ENCODE peak calls at places on chromosomes 13 and 19, in six cellular contexts. R, W, A, U, X and D are unnamed samples.

GRCh38 chr13:44334751-44335150 is 38.9 kb upstream of the SERP2 start:
- DNase-seq in R (no peak), W (no peak), A (no peak), U (no peak), X (no peak), D (no peak)

GRCh38 chr19:12580180-12580694 is 29.0 kb upstream of the ZNF564 start:
- DNase-seq in R (no peak), W (no peak), A (no peak), U (peak; percentile 41), X (no peak), D (no peak)

GRCh38 chr13:52969373-52969772 is 59.2 kb upstream of the OLFM4 start:
- DNase-seq in R (no peak), W (no peak), A (no peak), U (no peak), X (no peak), D (no peak)

GRCh38 chr13:40537146-40537895 is 129.1 kb downstream of the FOXO1 start:
- DNase-seq in R (no peak), W (no peak), A (no peak), U (no peak), X (no peak), D (no peak)

GRCh38 chr13:77752512-77753069 is 55.1 kb downstream of the SLAIN1 start:
- DNase-seq in R (no peak), W (no peak), A (no peak), U (no peak), X (no peak), D (no peak)

GRCh38 chr19:39078436-39079200 is 5.5 kb upstream of the ACP7 start:
- DNase-seq in R (no peak), W (no peak), A (no peak), U (peak; percentile 91), X (no peak), D (no peak)

GRCh38 chr19:37980419-37980975 is 73.5 kb downstream of the SIPA1L3 start:
- DNase-seq in R (no peak), W (no peak), A (peak; percentile 51), U (no peak), X (no peak), D (no peak)

GRCh38 chr13:40348096-40348679 is 318.3 kb downstream of the FOXO1 start:
- DNase-seq in R (no peak), W (no peak), A (no peak), U (no peak), X (no peak), D (no peak)

GRCh38 chr19:49017666-49018351 is 918 bp upstream of the LHB start:
- DNase-seq in R (peak; percentile 77), W (peak; percentile 49), A (peak; percentile 80), U (peak; percentile 68), X (no peak), D (no peak)

GRCh38 chr13:19810151-19810550 is 27.4 kb upstream of the PSPC1 start:
- DNase-seq in R (no peak), W (no peak), A (peak; percentile 16), U (no peak), X (no peak), D (no peak)

GRCh38 chr13:99988469-99989375 is 7.1 kb downstream of the ZIC2 start:
- DNase-seq in R (no peak), W (no peak), A (no peak), U (no peak), X (no peak), D (no peak)

GRCh38 chr13:50893211-50893852 is 16.3 kb upstream of the RNASEH2B start:
- DNase-seq in R (no peak), W (peak; percentile 40), A (no peak), U (peak; percentile 29), X (no peak), D (no peak)

GRCh38 chr13:35733832-35734231 is 257.3 kb upstream of the MAB21L1 start:
- DNase-seq in R (no peak), W (no peak), A (no peak), U (peak; percentile 80), X (no peak), D (no peak)

GRCh38 chr19:2145831-2146241 is 5.5 kb downstream of the AP3D1 start:
- DNase-seq in R (no peak), W (no peak), A (no peak), U (no peak), X (no peak), D (no peak)

GRCh38 chr13:65585346-65585745 is 1644.8 kb downstream of the PCDH9 start:
- DNase-seq in R (no peak), W (no peak), A (no peak), U (no peak), X (no peak), D (no peak)

GRCh38 chr13:49791214-49791752 is 1.2 kb downstream of the KPNA3 start:
- DNase-seq in R (no peak), W (no peak), A (no peak), U (peak; percentile 42), X (no peak), D (no peak)

GRCh38 chr19:18869781-18870530 is 26.0 kb downstream of the CERS1 start:
- DNase-seq in R (no peak), W (no peak), A (no peak), U (no peak), X (no peak), D (no peak)

GRCh38 chr13:50850445-50850844 is 7.0 kb upstream of the DLEU7 start:
- DNase-seq in R (no peak), W (no peak), A (no peak), U (no peak), X (no peak), D (no peak)

GRCh38 chr19:38656171-38656981 is 8.9 kb downstream of the ACTN4 start:
- DNase-seq in R (no peak), W (no peak), A (no peak), U (peak; percentile 91), X (no peak), D (no peak)

GRCh38 chr19:8363803-8364771 is at the start of gene ANGPTL4:
- DNase-seq in R (peak; percentile 84), W (peak; percentile 31), A (peak; percentile 77), U (peak; percentile 92), X (peak; percentile 51), D (peak; percentile 94)

GRCh38 chr19:45473366-45474190 is 5.8 kb downstream of the FOSB start:
- DNase-seq in R (no peak), W (no peak), A (no peak), U (no peak), X (no peak), D (no peak)

GRCh38 chr19:38538386-38538785 is 79.4 kb downstream of the MAP4K1 start:
- DNase-seq in R (no peak), W (no peak), A (no peak), U (no peak), X (no peak), D (no peak)

DNA sequence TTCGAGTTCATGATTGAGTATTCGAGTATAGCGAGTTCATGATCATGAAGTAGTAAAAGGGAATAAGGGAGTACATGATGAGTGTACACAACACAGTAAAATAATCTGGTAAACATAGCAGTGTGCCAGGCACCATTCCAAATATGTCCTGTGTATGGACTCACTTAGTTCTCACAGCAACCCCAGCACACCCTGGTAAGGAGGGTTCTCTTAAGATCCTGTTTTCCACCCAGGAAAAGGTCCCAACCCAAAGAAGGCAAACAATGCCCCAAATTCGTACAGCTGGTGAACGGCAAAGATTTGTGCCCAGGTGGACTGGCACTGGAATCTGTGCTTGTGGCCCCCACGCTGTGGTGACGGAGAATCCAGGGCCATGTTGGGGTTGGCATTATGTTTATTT is 21.4 kb downstream of the HPN start:
- DNase-seq in R (no peak), W (no peak), A (no peak), U (no peak), X (no peak), D (no peak)
- TF ChIP-seq CTCF in R (no peak), W (no peak), A (no peak), U (no peak), X (no peak), D (no peak)

DNA sequence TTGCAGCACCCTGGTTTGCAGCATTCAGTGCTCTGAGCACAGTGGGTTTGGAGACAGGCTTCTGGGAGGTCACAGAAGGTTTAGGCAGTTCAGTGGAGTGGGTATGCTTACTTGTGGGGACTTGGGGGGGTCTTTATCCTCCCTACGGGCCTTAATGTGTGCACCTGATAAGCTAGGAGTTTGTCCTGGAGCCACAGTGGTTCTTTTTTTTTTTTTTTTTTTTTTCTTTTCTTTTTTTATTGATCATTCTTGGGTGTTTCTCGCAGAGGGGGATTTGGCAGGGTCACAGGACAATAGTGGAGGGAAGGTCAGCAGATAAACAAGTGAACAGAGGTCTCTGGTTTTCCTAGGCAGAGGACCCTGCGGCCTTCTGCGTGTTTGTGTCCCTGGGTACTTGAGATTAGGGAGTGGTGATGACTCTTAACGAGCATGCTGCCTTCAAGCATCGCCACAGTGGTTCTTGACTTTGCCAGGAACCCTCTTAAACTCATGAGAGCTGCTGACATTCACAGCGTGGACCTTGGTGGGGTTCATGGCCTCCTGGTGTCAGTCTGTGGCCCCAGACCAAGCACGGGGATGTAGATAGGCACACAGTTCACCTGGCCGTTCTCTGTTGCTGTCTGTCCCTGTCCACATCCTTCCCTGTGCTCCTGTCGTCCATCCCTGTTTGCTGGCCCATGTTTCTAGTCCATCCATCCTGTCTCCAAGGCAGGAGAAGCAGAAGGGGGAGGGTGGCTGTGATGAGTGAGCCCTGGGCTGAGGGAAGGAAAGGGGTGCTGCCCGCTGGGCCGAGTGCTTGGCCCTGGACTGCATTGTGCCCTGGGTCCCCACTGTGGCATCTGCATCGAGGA is 2.7 kb downstream of the EGLN2 start:
- DNase-seq in R (no peak), W (no peak), A (peak; percentile 67), U (no peak), X (no peak), D (no peak)
- H3K36me3 ChIP-seq in R (peaks cover 39% of the 10 kb centered on the region), W (no peaks in the 10 kb centered on the region), A (peaks cover 48% of the 10 kb centered on the region), U (peaks cover 8% of the 10 kb centered on the region), X (no peaks in the 10 kb centered on the region), D (peaks cover 5% of the 10 kb centered on the region)

GRCh38 chr19:41354343-41354974 is 737 bp upstream of the TGFB1 start:
- DNase-seq in R (peak; percentile 60), W (no peak), A (no peak), U (no peak), X (no peak), D (peak; percentile 74)
- TF ChIP-seq CTCF in R (no peak), W (no peak), A (no peak), U (no peak), X (no peak), D (peak; percentile 7)

GRCh38 chr13:111175948-111176347 is 60.8 kb downstream of the ARHGEF7 start:
- DNase-seq in R (no peak), W (no peak), A (no peak), U (no peak), X (no peak), D (no peak)

GRCh38 chr13:111177803-111178389 is 62.8 kb downstream of the ARHGEF7 start:
- DNase-seq in R (no peak), W (no peak), A (no peak), U (peak; percentile 22), X (no peak), D (no peak)

GRCh38 chr13:111175372-111175771 is 60.3 kb downstream of the ARHGEF7 start:
- DNase-seq in R (no peak), W (no peak), A (no peak), U (no peak), X (no peak), D (no peak)

GRCh38 chr13:111177081-111177711 is 62.1 kb downstream of the ARHGEF7 start:
- DNase-seq in R (peak; percentile 77), W (peak; percentile 64), A (no peak), U (peak; percentile 84), X (peak; percentile 55), D (peak; percentile 74)

DNA sequence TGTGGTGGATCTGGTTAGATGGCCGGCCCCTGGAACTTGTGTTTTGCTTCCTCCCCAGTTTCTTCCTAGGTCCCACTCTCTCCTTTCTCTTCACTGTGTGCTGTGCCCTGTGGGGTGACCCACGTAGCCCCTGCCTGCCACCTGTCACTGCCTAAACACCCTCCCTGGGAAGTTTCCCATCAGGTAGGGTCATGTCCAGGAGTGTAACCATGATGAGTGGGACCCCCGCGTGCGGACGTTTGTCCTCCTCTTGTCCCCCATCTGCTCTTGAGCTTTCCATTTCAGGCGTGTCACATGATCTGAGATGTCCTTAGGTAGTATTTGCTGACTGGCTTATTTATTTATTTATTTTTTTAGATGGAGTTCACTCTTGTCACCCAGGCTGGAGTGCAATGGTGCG is 61.3 kb downstream of the ARHGEF7 start:
- DNase-seq in R (no peak), W (no peak), A (no peak), U (no peak), X (no peak), D (no peak)
- H3K36me3 ChIP-seq in R (peaks cover 20% of the 10 kb centered on the region), W (no peaks in the 10 kb centered on the region), A (peaks cover 10% of the 10 kb centered on the region), U (no peaks in the 10 kb centered on the region), X (no peaks in the 10 kb centered on the region), D (peaks cover 4% of the 10 kb centered on the region)